ENCODE peak calls at places on chromosomes 7 and 10, in four cellular contexts. H is cardiac muscle cell, Z is astrocyte of the cerebellum, A is MM.1S. B is an unnamed sample.

GRCh38 chr10:75079436-75080083 is 31.9 kb upstream of the SAMD8 start:
- DNase-seq in Z (no peak), A (no peak), H (peak), B (no peak)

GRCh38 chr10:122073508-122073907 is 84.5 kb downstream of the TACC2 start:
- DNase-seq in Z (no peak), H (no peak), A (no peak), B (no peak)

GRCh38 chr10:124642076-124642710 is 102.0 kb downstream of the FAM53B start:
- DNase-seq in H (no peak), A (no peak), Z (no peak), B (no peak)

GRCh38 chr7:116670409-116671036 is 1.5 kb upstream of the MET start:
- DNase-seq in A (no peak), H (no peak), Z (no peak), B (no peak)

GRCh38 chr7:99624487-99624886 is 7.7 kb downstream of the ZSCAN25 start:
- DNase-seq in Z (no peak), A (no peak), H (no peak), B (no peak)

GRCh38 chr7:74253331-74253730 is 868 bp downstream of the RFC2 start:
- DNase-seq in Z (no peak), H (no peak), A (no peak), B (no peak)

GRCh38 chr7:130453051-130453450 is 12.2 kb upstream of the CEP41 start:
- DNase-seq in Z (no peak), A (no peak), H (no peak), B (no peak)

GRCh38 chr10:5775705-5776104 is 37.5 kb downstream of the GDI2 start:
- DNase-seq in H (no peak), A (no peak), Z (no peak), B (peak)

GRCh38 chr7:114943953-114944741 is 22.3 kb downstream of the MDFIC start:
- DNase-seq in A (no peak), Z (no peak), H (no peak), B (no peak)

GRCh38 chr7:35389636-35390035 is 135.7 kb upstream of the TBX20 start:
- DNase-seq in Z (no peak), A (no peak), H (no peak), B (no peak)

GRCh38 chr7:130844811-130845580 is 111.0 kb upstream of the KLF14 start:
- DNase-seq in H (no peak), Z (no peak), A (no peak), B (no peak)

GRCh38 chr10:77146937-77147336 is 490.7 kb downstream of the KCNMA1 start:
- DNase-seq in A (no peak), H (no peak), Z (no peak), B (no peak)

GRCh38 chr10:43120948-43121290 is 17.3 kb upstream of the CSGALNACT2 start:
- DNase-seq in Z (no peak), H (no peak), A (no peak), B (peak)

GRCh38 chr10:76858721-76859120 is 778.9 kb downstream of the KCNMA1 start:
- DNase-seq in Z (no peak), H (no peak), A (no peak), B (no peak)

GRCh38 chr7:84479059-84479458 is 284.5 kb upstream of the SEMA3A start:
- DNase-seq in A (no peak), H (no peak), Z (no peak), B (no peak)

GRCh38 chr7:826230-826905 is 5.9 kb upstream of the SUN1 start:
- DNase-seq in H (no peak), Z (no peak), A (no peak), B (no peak)

GRCh38 chr10:103127241-103127640 is 65.8 kb downstream of the NT5C2 start:
- DNase-seq in H (no peak), Z (no peak), A (no peak), B (no peak)

GRCh38 chr10:89373916-89374711 is 3.7 kb upstream of the IFIT1B start:
- DNase-seq in Z (peak), H (no peak), A (no peak), B (no peak)

GRCh38 chr7:123533929-123534382 is 439 bp downstream of the IQUB start:
- DNase-seq in A (peak), Z (no peak), H (no peak), B (no peak)

GRCh38 chr7:145916776-145917175 is 199.8 kb upstream of the CNTNAP2 start:
- DNase-seq in H (no peak), A (no peak), Z (no peak), B (no peak)

GRCh38 chr10:30017576-30017975 is 41.8 kb downstream of the JCAD start:
- DNase-seq in Z (no peak), A (no peak), H (peak), B (no peak)

GRCh38 chr7:139231513-139232376 is 708 bp downstream of the UBN2 start:
- DNase-seq in Z (no peak), H (peak), A (no peak), B (peak)

GRCh38 chr7:140917258-140917657 is 7.5 kb downstream of the BRAF start:
- DNase-seq in Z (no peak), H (no peak), A (no peak), B (no peak)

GRCh38 chr7:77571791-77572190 is 34.7 kb downstream of the PTPN12 start:
- DNase-seq in H (no peak), A (no peak), Z (no peak), B (no peak)

GRCh38 chr7:77565917-77566316 is 28.8 kb downstream of the PTPN12 start:
- DNase-seq in H (no peak), Z (no peak), A (no peak), B (no peak)

GRCh38 chr7:77566421-77566820 is 29.3 kb downstream of the PTPN12 start:
- DNase-seq in H (no peak), Z (no peak), A (no peak), B (no peak)

GRCh38 chr7:77569514-77570232 is 32.6 kb downstream of the PTPN12 start:
- DNase-seq in A (no peak), Z (no peak), H (no peak), B (no peak)

GRCh38 chr7:77570330-77571011 is 33.4 kb downstream of the PTPN12 start:
- DNase-seq in Z (peak), A (peak), H (no peak), B (no peak)
- TF ChIP-seq CTCF in Z (no peak), A (no peak), H (no peak), B (no peak)

DNA sequence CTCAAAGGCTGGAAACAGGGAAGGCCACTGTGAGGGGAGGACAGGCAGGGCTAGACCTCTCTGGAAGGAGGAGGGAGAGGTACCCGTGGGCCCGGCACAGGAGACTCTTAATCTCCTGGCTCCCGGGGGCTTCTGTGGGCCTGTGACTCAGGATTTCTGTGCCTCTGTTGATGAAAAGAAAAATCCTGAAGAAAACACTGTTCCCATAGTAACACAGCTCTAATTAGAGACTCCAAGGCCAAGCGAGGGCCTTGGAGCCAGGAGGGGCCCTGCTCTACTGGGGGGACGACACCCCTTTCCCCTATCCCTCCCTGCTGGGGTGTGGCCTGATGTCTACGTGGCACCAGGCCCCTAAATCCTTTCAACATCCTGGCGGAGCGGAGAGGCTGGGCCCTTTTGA is 174.1 kb upstream of the TNRC18 start:
- DNase-seq in A (no peak), H (no peak), Z (no peak), B (no peak)
- TF ChIP-seq CTCF in A (no peak), H (no peak), Z (no peak), B (no peak)

GRCh38 chr10:59808896-59809643 is 55.8 kb upstream of the MRLN start:
- DNase-seq in H (peak), A (peak), Z (no peak), B (peak)
- TF ChIP-seq CTCF in H (peak), A (peak), Z (peak), B (peak)

GRCh38 chr10:72375585-72375984 is 20.9 kb upstream of the DNAJB12 start:
- DNase-seq in Z (no peak), H (peak), A (peak), B (no peak)
- TF ChIP-seq CTCF in Z (no peak), H (peak), A (peak), B (no peak)

GRCh38 chr7:30907527-30908267 is 4.0 kb upstream of the AQP1 start:
- DNase-seq in Z (no peak), H (no peak), A (no peak), B (no peak)

GRCh38 chr7:30909431-30909830 is 2.2 kb upstream of the AQP1 start:
- DNase-seq in Z (no peak), H (no peak), A (no peak), B (no peak)

GRCh38 chr7:30906520-30907240 is 5.0 kb upstream of the AQP1 start:
- DNase-seq in A (no peak), Z (no peak), H (no peak), B (no peak)

GRCh38 chr7:30910369-30911073 is 1.1 kb upstream of the AQP1 start:
- DNase-seq in Z (no peak), A (no peak), H (no peak), B (no peak)

GRCh38 chr7:30908681-30909080 is 3.0 kb upstream of the AQP1 start:
- DNase-seq in A (no peak), H (peak), Z (no peak), B (no peak)
- TF ChIP-seq CTCF in A (peak), H (no peak), Z (peak), B (no peak)

B was measured in GM20000.